ENCODE peak calls at places on chromosome 21, in five cellular contexts. L is sigmoid colon, J is H1, U is GM12878, M is A549. P is an unnamed sample.

GRCh38 chr21:25566645-25567044 is 40.6 kb downstream of the MRPL39 start:
- DNase-seq in M (no peak), J (no peak), L (no peak), U (no peak), P (no peak)

GRCh38 chr21:14740116-14740515 is 194.0 kb upstream of the SAMSN1 start:
- DNase-seq in U (no peak), J (no peak), M (no peak), L (no peak), P (no peak)

GRCh38 chr21:37398697-37399096 is 32.1 kb downstream of the DYRK1A start:
- DNase-seq in J (no peak), U (no peak), L (no peak), M (no peak), P (no peak)

GRCh38 chr21:28974531-28975227 is 18.0 kb downstream of the LTN1 start:
- DNase-seq in U (no peak), M (no peak), L (no peak), J (no peak), P (no peak)

GRCh38 chr21:28454978-28455600 is 537.6 kb downstream of the LTN1 start:
- DNase-seq in J (no peak), U (no peak), L (no peak), M (no peak), P (no peak)

GRCh38 chr21:36499578-36500471 is 19.9 kb upstream of the CLDN14 start:
- DNase-seq in L (no peak), J (no peak), U (no peak), M (no peak), P (no peak)

GRCh38 chr21:16047857-16048256 is 318.1 kb downstream of the USP25 start:
- DNase-seq in L (no peak), M (no peak), J (no peak), U (no peak), P (no peak)

GRCh38 chr21:25453524-25453923 is 153.8 kb downstream of the MRPL39 start:
- DNase-seq in L (no peak), M (no peak), J (no peak), U (no peak), P (no peak)

GRCh38 chr21:28066051-28066450 is 926.6 kb downstream of the LTN1 start:
- DNase-seq in L (no peak), J (no peak), M (no peak), U (no peak), P (no peak)

GRCh38 chr21:36723371-36723881 is 24.5 kb downstream of the SIM2 start:
- DNase-seq in J (no peak), L (peak; percentile 35), U (no peak), M (no peak), P (no peak)

GRCh38 chr21:37383066-37383465 is 16.5 kb downstream of the DYRK1A start:
- DNase-seq in M (no peak), J (no peak), L (no peak), U (no peak), P (no peak)

GRCh38 chr21:37450385-37451044 is 83.9 kb downstream of the DYRK1A start:
- DNase-seq in L (no peak), J (no peak), M (no peak), U (no peak), P (no peak)

GRCh38 chr21:26845066-26845749 is at the start of gene ADAMTS1:
- DNase-seq in U (no peak), M (no peak), J (peak; percentile 91), L (peak; percentile 98), P (peak; percentile 93)

GRCh38 chr21:29657228-29657989 is 282.4 kb downstream of the GRIK1 start:
- DNase-seq in M (no peak), L (no peak), U (no peak), J (no peak), P (no peak)

GRCh38 chr21:29307718-29308455 is 9.2 kb downstream of the BACH1 start:
- DNase-seq in M (no peak), J (no peak), U (no peak), L (no peak), P (no peak)

GRCh38 chr21:29152936-29153335 is 22.5 kb downstream of the MAP3K7CL start:
- DNase-seq in M (no peak), L (no peak), U (no peak), J (no peak), P (no peak)

GRCh38 chr21:44471996-44472395 is 16.7 kb downstream of the LRRC3 start:
- DNase-seq in J (no peak), M (no peak), U (no peak), L (no peak), P (no peak)
- TF ChIP-seq EP300 in J (no peak), M (no peak), U (no peak), L (no peak), P (no peak)

GRCh38 chr21:45432575-45433255 is 27.8 kb downstream of the COL18A1 start:
- DNase-seq in L (no peak), U (no peak), J (no peak), M (no peak), P (no peak)
- TF ChIP-seq EP300 in L (no peak), U (no peak), J (no peak), M (no peak), P (no peak)

GRCh38 chr21:32411366-32412161 is 942 bp upstream of the EVA1C start:
- DNase-seq in M (no peak), U (no peak), J (peak; percentile 73), L (peak; percentile 97), P (peak; percentile 90)
- TF ChIP-seq EP300 in M (no peak), U (no peak), J (no peak), L (peak; percentile 74), P (peak; percentile 99)

DNA sequence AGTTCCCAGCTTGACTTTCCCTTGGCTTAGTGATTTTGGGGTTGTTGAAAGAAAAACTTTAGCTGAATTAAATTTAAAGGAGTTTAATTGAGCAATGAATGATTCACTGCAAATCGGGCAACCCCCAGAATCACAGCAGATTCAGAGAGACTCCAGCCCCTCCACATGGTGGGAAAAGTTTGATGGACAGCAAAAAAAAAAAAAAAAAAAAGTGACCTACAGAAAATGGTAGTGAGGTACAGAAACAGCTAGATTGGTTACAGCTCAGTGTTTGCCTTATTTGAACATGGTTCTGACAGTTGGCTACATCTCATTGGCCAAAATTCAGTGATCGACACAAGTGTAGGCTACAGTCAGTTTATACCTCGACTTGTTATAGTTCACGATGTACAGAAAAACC is 12.6 kb upstream of the IFNAR2 start:
- DNase-seq in L (no peak), J (no peak), U (no peak), M (no peak), P (no peak)
- TF ChIP-seq EP300 in L (no peak), J (no peak), U (no peak), M (no peak), P (no peak)

GRCh38 chr21:43728467-43729390 is 9.8 kb downstream of the PDXK start:
- DNase-seq in M (peak; percentile 68), J (peak; percentile 87), L (peak; percentile 99), U (peak; percentile 64), P (peak; percentile 95)
- TF ChIP-seq EP300 in M (peak; percentile 64), J (no peak), L (no peak), U (peak; percentile 57), P (peak; percentile 99)

GRCh38 chr21:31720330-31720729 is 11.6 kb downstream of the SCAF4 start:
- DNase-seq in M (no peak), L (no peak), J (no peak), U (no peak), P (no peak)
- TF ChIP-seq EP300 in M (no peak), L (no peak), J (no peak), U (no peak), P (no peak)

DNA sequence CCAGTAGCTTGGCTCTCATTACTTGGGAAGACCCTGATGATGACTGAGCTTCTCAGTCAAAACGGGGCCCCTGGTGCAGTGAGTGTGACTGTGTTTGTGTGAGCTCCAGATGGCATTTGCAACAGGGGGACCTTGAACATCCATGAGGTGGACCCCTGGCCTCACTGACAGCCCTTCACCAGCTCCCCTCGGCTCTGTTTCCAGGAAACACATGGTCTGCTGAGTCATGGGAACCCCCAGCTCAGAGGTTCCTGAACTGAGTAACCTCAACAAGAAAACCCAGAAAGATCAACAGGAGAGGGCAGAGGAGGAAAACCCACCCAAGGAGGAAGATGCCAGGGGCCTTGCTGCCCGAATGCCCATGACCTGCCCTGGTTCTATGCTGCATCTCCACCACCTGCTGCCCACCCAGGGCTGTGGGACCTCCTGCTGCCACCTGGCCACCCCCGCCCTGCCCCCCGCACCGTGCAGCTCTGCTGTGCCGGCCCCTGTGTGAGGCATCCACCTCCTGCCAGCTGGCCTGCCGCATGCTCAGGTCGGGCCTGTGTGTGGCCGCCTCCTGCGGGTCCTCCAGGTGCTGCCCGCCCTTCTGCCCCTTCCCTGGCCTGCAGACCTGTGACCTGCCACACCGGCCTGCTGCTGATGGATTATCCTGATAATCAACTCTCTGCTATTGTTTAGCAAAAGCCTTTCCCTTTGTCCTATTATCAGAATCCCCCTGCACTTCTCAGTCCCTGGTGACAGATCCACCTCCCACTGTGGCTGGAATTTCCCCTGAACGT is 4.2 kb upstream of the KRTAP12-1 start:
- DNase-seq in U (no peak), L (no peak), J (no peak), M (no peak), P (no peak)
- TF ChIP-seq EP300 in U (no peak), L (no peak), J (no peak), M (no peak), P (no peak)

DNA sequence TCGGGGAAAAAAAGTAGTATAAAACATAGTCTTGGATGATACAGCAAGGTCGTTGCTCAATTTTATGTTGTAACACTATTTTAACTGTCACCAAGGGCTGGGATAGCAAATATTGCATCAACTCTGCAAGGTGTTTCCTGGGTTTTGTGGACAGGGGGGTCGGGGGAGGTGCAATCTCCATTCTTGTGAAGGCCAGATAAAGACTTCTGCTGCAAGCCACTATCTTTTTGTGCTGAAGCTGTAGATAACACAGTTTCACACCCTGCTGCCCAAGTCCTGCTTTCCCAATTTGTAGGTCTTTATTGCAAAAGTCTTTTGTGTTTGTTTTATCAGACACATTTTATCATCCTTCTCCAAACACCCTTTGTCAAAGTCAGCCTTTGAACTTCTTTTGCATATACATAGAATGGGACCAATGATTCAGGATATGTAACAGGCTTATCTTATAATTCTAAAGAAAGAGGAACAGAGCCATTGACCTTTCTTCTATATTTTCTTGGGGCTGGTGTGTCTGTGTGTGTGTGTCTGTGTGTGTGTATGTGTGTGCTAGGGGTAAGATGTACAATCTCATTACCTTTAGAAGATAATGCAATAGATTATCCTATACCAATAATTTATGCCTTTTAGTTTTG is 140.6 kb downstream of the RUNX1 start:
- DNase-seq in M (no peak), L (peak; percentile 70), U (no peak), J (no peak), P (no peak)
- TF ChIP-seq EP300 in M (peak; percentile 65), L (no peak), U (no peak), J (no peak), P (peak; percentile 75)

GRCh38 chr21:42465008-42465878 is 30.8 kb downstream of the RSPH1 start:
- DNase-seq in M (no peak), J (no peak), L (no peak), U (peak; percentile 76), P (no peak)
- TF ChIP-seq EP300 in M (no peak), J (no peak), L (no peak), U (no peak), P (no peak)

GRCh38 chr21:39012314-39013230 is 170.7 kb downstream of the PSMG1 start:
- DNase-seq in J (no peak), L (no peak), M (no peak), U (no peak), P (no peak)
- TF ChIP-seq EP300 in J (no peak), L (no peak), M (no peak), U (no peak), P (no peak)

P was measured in tibial nerve.